ENCODE peak calls at places on chromosomes 2 and 18, in nine cellular contexts. D, A, E, O, H, B, I, Z and T are unnamed samples.

GRCh38 chr2:108587621-108588020 is 53.4 kb downstream of the LIMS1 start:
- ATAC-seq in D (peak), A (no peak), E (no peak), O (no peak), H (peak), B (no peak), I (no peak), Z (peak), T (no peak)

GRCh38 chr18:75915941-75916640 is 488.6 kb upstream of the SMIM21 start:
- ATAC-seq in D (peak), A (no peak), E (no peak), O (no peak), H (peak), B (no peak), I (no peak), Z (peak), T (peak)

GRCh38 chr18:12791631-12792030 is 88.8 kb downstream of the PSMG2 start:
- ATAC-seq in D (no peak), A (peak), E (no peak), O (no peak), H (no peak), B (no peak), I (no peak), Z (no peak), T (no peak)

GRCh38 chr2:964567-964966 is 13.9 kb downstream of the SNTG2 start:
- ATAC-seq in D (no peak), A (no peak), E (no peak), O (no peak), H (no peak), B (peak), I (no peak), Z (no peak), T (peak)

GRCh38 chr2:62364786-62365185 is 141.2 kb downstream of the TMEM17 start:
- ATAC-seq in D (no peak), A (no peak), E (no peak), O (no peak), H (no peak), B (no peak), I (no peak), Z (no peak), T (no peak)

GRCh38 chr18:59567445-59567844 is 129.8 kb downstream of the CCBE1 start:
- ATAC-seq in D (peak), A (no peak), E (no peak), O (no peak), H (no peak), B (no peak), I (no peak), Z (no peak), T (no peak)

GRCh38 chr18:36757081-36757480 is 71.7 kb downstream of the TPGS2 start:
- ATAC-seq in D (peak), A (no peak), E (no peak), O (no peak), H (peak), B (no peak), I (peak), Z (peak), T (no peak)

GRCh38 chr2:101972621-101973434 is 18.9 kb upstream of the IL1R2 start:
- ATAC-seq in D (peak), A (no peak), E (no peak), O (no peak), H (peak), B (no peak), I (no peak), Z (no peak), T (no peak)

GRCh38 chr18:2002178-2002577 is 569.1 kb downstream of the METTL4 start:
- ATAC-seq in D (peak), A (no peak), E (no peak), O (no peak), H (peak), B (no peak), I (no peak), Z (no peak), T (no peak)

GRCh38 chr2:175152242-175152641 is 15.8 kb downstream of the ATF2 start:
- ATAC-seq in D (no peak), A (peak), E (no peak), O (no peak), H (no peak), B (peak), I (no peak), Z (peak), T (no peak)

GRCh38 chr2:173058673-173059072 is 17.0 kb upstream of the MAP3K20 start:
- ATAC-seq in D (no peak), A (no peak), E (no peak), O (no peak), H (peak), B (no peak), I (no peak), Z (no peak), T (no peak)

GRCh38 chr18:26621161-26622026 is 73.0 kb upstream of the KCTD1 start:
- ATAC-seq in D (peak), A (peak), E (no peak), O (peak), H (peak), B (peak), I (peak), Z (peak), T (no peak)

GRCh38 chr2:128261245-128262128 is 57.2 kb downstream of the HS6ST1 start:
- ATAC-seq in D (peak), A (peak), E (no peak), O (no peak), H (peak), B (peak), I (no peak), Z (peak), T (peak)

GRCh38 chr2:164778723-164779122 is 62.9 kb downstream of the COBLL1 start:
- ATAC-seq in D (no peak), A (peak), E (no peak), O (no peak), H (no peak), B (no peak), I (no peak), Z (no peak), T (no peak)

GRCh38 chr2:66343259-66343658 is 91.7 kb upstream of the MEIS1 start:
- ATAC-seq in D (no peak), A (no peak), E (no peak), O (no peak), H (no peak), B (no peak), I (no peak), Z (no peak), T (no peak)

GRCh38 chr18:74501386-74501785 is 5.2 kb downstream of the CNDP2 start:
- ATAC-seq in D (no peak), A (no peak), E (no peak), O (no peak), H (peak), B (no peak), I (no peak), Z (no peak), T (no peak)

GRCh38 chr2:42217914-42218313 is 48.8 kb downstream of the EML4 start:
- ATAC-seq in D (no peak), A (no peak), E (no peak), O (no peak), H (no peak), B (no peak), I (no peak), Z (no peak), T (no peak)

GRCh38 chr2:45119855-45120254 is 110.6 kb upstream of the SIX2 start:
- ATAC-seq in D (no peak), A (no peak), E (no peak), O (no peak), H (no peak), B (no peak), I (no peak), Z (peak), T (no peak)

GRCh38 chr2:114496959-114497358 is 54.5 kb downstream of the DPP10 start:
- ATAC-seq in D (no peak), A (no peak), E (no peak), O (no peak), H (no peak), B (no peak), I (no peak), Z (no peak), T (no peak)

GRCh38 chr2:128617029-128617590 is 298.4 kb upstream of the HS6ST1 start:
- ATAC-seq in D (no peak), A (no peak), E (no peak), O (no peak), H (no peak), B (peak), I (no peak), Z (no peak), T (no peak)

GRCh38 chr18:26894426-26894825 is 28.9 kb upstream of the AQP4 start:
- ATAC-seq in D (no peak), A (no peak), E (no peak), O (no peak), H (no peak), B (no peak), I (no peak), Z (no peak), T (no peak)

GRCh38 chr18:22088029-22088428 is 81.4 kb upstream of the GATA6 start:
- ATAC-seq in D (peak), A (no peak), E (no peak), O (no peak), H (no peak), B (no peak), I (peak), Z (peak), T (no peak)